ENCODE peak calls at places on chromosomes 6 and 20, in ten cellular contexts. R, N, C, Z, E, J, I, T, Q and U are unnamed samples.

GRCh38 chr20:44597516-44597915 is 15.1 kb downstream of the PKIG start:
- DNase-seq in I (peak; percentile 40), T (no peak), J (no peak), C (no peak), N (no peak), R (no peak), E (no peak), Z (no peak), Q (no peak), U (no peak)

GRCh38 chr6:110541701-110542309 is 65.4 kb upstream of the SLC22A16 start:
- DNase-seq in Q (no peak), J (no peak), I (no peak), C (no peak), E (no peak), N (no peak), T (no peak), Z (no peak), R (no peak), U (no peak)

GRCh38 chr6:137495652-137496391 is 1.6 kb upstream of the OLIG3 start:
- DNase-seq in J (no peak), T (no peak), I (no peak), Q (no peak), Z (no peak), E (no peak), N (no peak), R (no peak), C (no peak), U (no peak)

GRCh38 chr20:64145458-64146300 is 18.6 kb upstream of the MYT1 start:
- DNase-seq in R (no peak), J (no peak), N (no peak), E (no peak), I (no peak), Q (no peak), T (peak; percentile 39), C (no peak), Z (no peak), U (no peak)

GRCh38 chr20:39259808-39260207 is 297.7 kb downstream of the DHX35 start:
- DNase-seq in E (no peak), Z (no peak), J (no peak), C (no peak), I (no peak), T (no peak), R (no peak), Q (no peak), N (no peak), U (no peak)

GRCh38 chr6:170344631-170345576 is 38.3 kb downstream of the FAM120B start:
- DNase-seq in E (no peak), J (peak; percentile 85), R (no peak), I (peak; percentile 97), N (peak; percentile 13), C (no peak), T (no peak), Q (no peak), Z (peak; percentile 90), U (no peak)

GRCh38 chr6:37433657-37434271 is 743 bp downstream of the CMTR1 start:
- DNase-seq in T (peak; percentile 50), Z (peak; percentile 13), R (peak; percentile 71), Q (peak; percentile 16), E (no peak), I (no peak), N (peak; percentile 35), J (peak; percentile 5), C (peak; percentile 42), U (no peak)

GRCh38 chr6:158016571-158017383 is 35.1 kb downstream of the SYNJ2 start:
- DNase-seq in R (no peak), E (no peak), C (no peak), T (no peak), J (no peak), I (peak; percentile 79), Q (no peak), N (no peak), Z (peak; percentile 80), U (no peak)

GRCh38 chr20:2747676-2748235 is 52.7 kb downstream of the CPXM1 start:
- DNase-seq in E (no peak), Q (no peak), N (no peak), Z (no peak), J (no peak), R (peak; percentile 72), T (no peak), C (no peak), I (no peak), U (no peak)

GRCh38 chr20:2749951-2750342 is 50.5 kb downstream of the CPXM1 start:
- DNase-seq in Q (no peak), Z (no peak), I (no peak), E (no peak), J (no peak), N (peak; percentile 57), R (no peak), C (no peak), T (no peak), U (no peak)

GRCh38 chr20:2750343-2751251 is 49.8 kb downstream of the CPXM1 start:
- DNase-seq in T (peak; percentile 65), R (peak; percentile 89), C (no peak), N (peak; percentile 29), J (peak; percentile 12), Z (no peak), Q (no peak), I (peak; percentile 7), E (peak; percentile 56), U (no peak)

GRCh38 chr20:2748551-2749342 is 51.7 kb downstream of the CPXM1 start:
- DNase-seq in R (peak; percentile 98), Q (no peak), I (no peak), T (peak; percentile 35), J (no peak), E (no peak), N (no peak), C (no peak), Z (no peak), U (no peak)

DNA sequence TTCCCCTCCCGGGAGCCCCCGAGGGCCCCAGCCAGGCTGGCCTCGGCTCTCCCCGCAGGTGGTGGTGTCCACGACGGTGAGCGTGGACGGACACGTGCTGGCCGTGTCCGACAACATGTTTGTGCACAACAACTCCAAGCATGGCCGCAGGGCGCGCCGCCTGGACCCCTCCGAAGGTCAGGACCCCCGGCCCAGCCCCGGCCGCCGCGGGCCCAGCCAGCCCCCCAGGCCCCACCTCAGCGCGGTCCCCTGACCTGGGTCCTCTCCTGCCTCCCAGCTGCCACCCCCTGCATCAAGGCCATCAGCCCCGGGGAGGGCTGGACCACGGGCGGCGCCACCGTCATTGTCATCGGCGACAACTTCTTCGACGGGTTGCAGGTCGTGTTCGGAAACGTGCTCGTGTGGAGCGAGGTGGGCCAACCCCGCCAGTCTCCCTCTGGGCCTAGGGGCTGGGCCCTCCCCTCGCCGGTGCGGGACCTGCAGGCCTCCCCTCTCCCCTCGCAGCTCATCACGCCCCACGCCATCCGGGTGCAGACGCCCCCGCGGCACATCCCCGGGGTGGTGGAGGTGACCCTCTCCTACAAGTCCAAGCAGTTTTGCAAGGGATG is 51.0 kb downstream of the CPXM1 start:
- DNase-seq in Z (no peak), J (no peak), C (no peak), T (peak; percentile 46), N (no peak), R (no peak), E (no peak), I (no peak), Q (no peak), U (no peak)
- H3K4me3 ChIP-seq in Z (no peak overlapping the region), J (no peak overlapping the region), C (no peak overlapping the region), T (no peak overlapping the region), N (no peak overlapping the region), R (peak overlapping the region; percentile 46), E (no peak overlapping the region), I (no peak overlapping the region), Q (no peak overlapping the region), U (no peak overlapping the region)

DNA sequence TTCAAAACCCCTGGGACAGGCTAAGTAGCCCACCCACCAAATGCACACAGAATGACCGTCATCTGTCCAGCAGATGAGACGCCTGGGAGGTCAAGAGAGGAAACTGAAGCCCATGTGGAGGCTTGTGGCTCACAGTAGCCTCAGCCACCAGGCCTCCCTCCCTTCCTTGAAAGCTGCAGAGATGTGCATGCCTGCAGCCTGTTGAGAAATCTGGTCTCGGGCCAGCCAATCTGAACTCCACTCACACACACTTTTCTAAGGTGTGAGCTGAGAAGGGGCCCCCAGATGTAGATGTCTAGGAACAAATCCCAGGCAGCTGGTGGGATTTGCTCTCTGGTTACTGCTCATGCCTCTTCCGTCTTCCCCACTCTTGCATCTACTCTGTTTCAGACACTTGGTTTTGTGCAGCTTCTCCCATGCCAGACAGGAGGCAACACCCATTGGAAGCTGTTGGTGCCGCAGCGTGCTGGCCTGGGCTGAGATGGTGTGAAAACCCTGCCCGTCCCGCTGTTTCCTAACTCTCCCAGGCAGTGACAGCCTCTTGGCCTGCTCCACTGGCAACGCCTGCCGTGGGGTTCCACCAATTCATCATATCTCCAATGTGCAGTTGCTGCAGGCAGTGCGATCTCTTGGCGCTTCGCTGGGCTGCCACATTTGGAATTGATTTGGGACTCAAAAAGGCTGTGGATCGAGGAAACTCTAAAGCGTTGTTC is 24.1 kb upstream of the PAX1 start:
- DNase-seq in N (no peak), I (no peak), C (no peak), R (no peak), E (no peak), T (no peak), J (no peak), Q (no peak), Z (no peak), U (no peak)
- H3K4me3 ChIP-seq in N (no peak overlapping the region), I (no peak overlapping the region), C (no peak overlapping the region), R (no peak overlapping the region), E (peak overlapping the region; percentile 7), T (no peak overlapping the region), J (no peak overlapping the region), Q (no peak overlapping the region), Z (no peak overlapping the region), U (no peak overlapping the region)

DNA sequence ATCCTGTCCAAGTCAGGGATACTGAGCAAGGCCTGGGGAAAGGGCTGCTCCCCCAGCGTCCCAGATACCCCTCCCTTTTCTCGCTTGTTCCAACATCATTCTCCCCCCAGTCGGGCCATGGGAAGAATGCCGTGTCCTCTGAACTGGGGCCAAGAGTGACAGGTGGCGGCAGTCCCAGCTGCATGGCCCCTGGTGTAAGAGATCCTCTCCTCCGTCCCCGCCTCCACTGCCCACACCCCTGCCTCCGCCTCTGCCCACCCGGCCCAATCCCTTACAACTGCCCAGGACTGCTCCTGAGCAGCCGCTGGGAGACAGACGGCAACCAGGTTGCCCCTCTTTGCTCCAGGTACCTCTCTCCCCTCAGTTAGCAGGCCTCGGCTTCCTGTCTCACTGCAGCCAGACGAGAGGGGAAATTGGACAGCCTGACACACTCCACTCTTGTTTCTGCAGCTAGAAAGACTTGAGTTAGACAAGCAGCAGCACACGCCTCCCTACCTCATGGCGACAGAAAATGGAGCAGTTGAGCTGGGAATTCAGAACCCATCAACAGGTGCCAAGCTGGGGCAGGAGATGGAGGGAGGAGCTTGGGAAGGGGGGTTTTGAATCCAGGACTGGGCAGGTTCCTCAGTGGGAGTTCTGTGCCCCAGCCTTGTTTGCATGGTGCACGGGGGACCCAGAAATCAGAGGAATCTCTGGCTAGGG is at the start of gene MYLK2:
- DNase-seq in E (no peak), T (no peak), Z (no peak), I (no peak), R (no peak), N (no peak), J (no peak), Q (no peak), C (no peak), U (no peak)
- H3K4me3 ChIP-seq in E (no peak within 1 kb of the TSS), T (no peak within 1 kb of the TSS), Z (no peak within 1 kb of the TSS), I (no peak within 1 kb of the TSS), R (no peak within 1 kb of the TSS), N (no peak within 1 kb of the TSS), J (no peak within 1 kb of the TSS), Q (no peak within 1 kb of the TSS), C (no peak within 1 kb of the TSS), U (no peak within 1 kb of the TSS)

GRCh38 chr6:140893432-140893831 is 1239.3 kb upstream of the GJE1 start:
- DNase-seq in Z (no peak), Q (no peak), R (no peak), J (no peak), T (no peak), I (no peak), N (no peak), E (no peak), C (no peak), U (no peak)

GRCh38 chr6:140897349-140897748 is 1235.4 kb upstream of the GJE1 start:
- DNase-seq in N (no peak), C (no peak), J (no peak), I (no peak), Z (no peak), Q (no peak), R (no peak), E (no peak), T (no peak), U (no peak)

GRCh38 chr6:140897804-140898573 is 1234.7 kb upstream of the GJE1 start:
- DNase-seq in Z (no peak), J (no peak), E (no peak), R (no peak), T (no peak), I (no peak), C (no peak), Q (no peak), N (no peak), U (no peak)
- H3K4me3 ChIP-seq in Z (no peak overlapping the region), J (no peak overlapping the region), E (peak overlapping the region; percentile 11), R (no peak overlapping the region), T (no peak overlapping the region), I (no peak overlapping the region), C (no peak overlapping the region), Q (no peak overlapping the region), N (no peak overlapping the region), U (no peak overlapping the region)